ENCODE peak calls at places on chromosome 17, in ten cellular contexts. B is body of pancreas, O is tibial nerve, L is A549, V is adrenal gland, Y is K562, R is thyroid gland, J is ovary, T is sigmoid colon, S is uterus. H is an unnamed sample. For H3K9me3 and H3K4me1, the result is how much of the 10 kb centered on the place peaks cover.

GRCh38 chr17:78497115-78497540 is 80.1 kb downstream of the DNAH17 start:
- DNase-seq in R (peak), O (peak), J (peak), V (peak), T (peak), B (peak), L (peak), S (peak), Y (peak), H (peak)

GRCh38 chr17:45345246-45345553 is 28.4 kb upstream of the MAP3K14 start:
- DNase-seq in O (no peak), S (no peak), Y (no peak), R (no peak), V (no peak), J (no peak), B (no peak), T (peak), L (no peak), H (no peak)

GRCh38 chr17:66910651-66911285 is 53.7 kb upstream of the CACNG4 start:
- DNase-seq in L (no peak), B (no peak), R (no peak), Y (no peak), O (no peak), T (no peak), J (no peak), V (no peak), S (no peak), H (no peak)

GRCh38 chr17:11736613-11737289 is 138.5 kb downstream of the DNAH9 start:
- DNase-seq in T (no peak), B (no peak), O (no peak), R (no peak), S (no peak), Y (peak), V (no peak), J (no peak), L (no peak), H (no peak)

GRCh38 chr17:42676424-42677011 is at the start of gene PLEKHH3:
- DNase-seq in Y (no peak), O (no peak), S (no peak), T (no peak), J (no peak), B (no peak), L (no peak), V (no peak), R (no peak), H (no peak)

GRCh38 chr17:75876938-75877751 is 1.2 kb downstream of the TRIM47 start:
- DNase-seq in J (peak), O (peak), L (peak), T (peak), R (peak), Y (no peak), B (peak), V (peak), S (peak), H (peak)

GRCh38 chr17:15154618-15155017 is 110.5 kb downstream of the PMP22 start:
- DNase-seq in R (no peak), L (no peak), B (no peak), J (no peak), O (no peak), S (no peak), T (no peak), V (no peak), Y (no peak), H (no peak)

GRCh38 chr17:44115585-44116415 is 7.6 kb downstream of the HDAC5 start:
- DNase-seq in V (no peak), T (no peak), O (no peak), B (no peak), L (peak), S (no peak), Y (peak), R (peak), J (peak), H (no peak)

GRCh38 chr17:17151962-17152361 is 54.2 kb downstream of the PLD6 start:
- DNase-seq in T (peak), V (peak), B (peak), R (peak), S (peak), L (peak), Y (no peak), J (peak), O (peak), H (peak)

GRCh38 chr17:44352922-44353655 is 8.0 kb downstream of the GRN start:
- DNase-seq in J (no peak), O (no peak), Y (no peak), B (no peak), S (no peak), V (no peak), T (no peak), L (no peak), R (no peak), H (no peak)

GRCh38 chr17:13306310-13306962 is 288.6 kb upstream of the ELAC2 start:
- DNase-seq in V (peak), S (no peak), Y (peak), L (peak), B (peak), O (no peak), J (no peak), R (no peak), T (no peak), H (no peak)

GRCh38 chr17:53462393-53462811 is 360.3 kb upstream of the KIF2B start:
- DNase-seq in V (no peak), S (no peak), L (no peak), Y (no peak), T (no peak), B (no peak), J (no peak), R (no peak), O (no peak), H (no peak)

DNA sequence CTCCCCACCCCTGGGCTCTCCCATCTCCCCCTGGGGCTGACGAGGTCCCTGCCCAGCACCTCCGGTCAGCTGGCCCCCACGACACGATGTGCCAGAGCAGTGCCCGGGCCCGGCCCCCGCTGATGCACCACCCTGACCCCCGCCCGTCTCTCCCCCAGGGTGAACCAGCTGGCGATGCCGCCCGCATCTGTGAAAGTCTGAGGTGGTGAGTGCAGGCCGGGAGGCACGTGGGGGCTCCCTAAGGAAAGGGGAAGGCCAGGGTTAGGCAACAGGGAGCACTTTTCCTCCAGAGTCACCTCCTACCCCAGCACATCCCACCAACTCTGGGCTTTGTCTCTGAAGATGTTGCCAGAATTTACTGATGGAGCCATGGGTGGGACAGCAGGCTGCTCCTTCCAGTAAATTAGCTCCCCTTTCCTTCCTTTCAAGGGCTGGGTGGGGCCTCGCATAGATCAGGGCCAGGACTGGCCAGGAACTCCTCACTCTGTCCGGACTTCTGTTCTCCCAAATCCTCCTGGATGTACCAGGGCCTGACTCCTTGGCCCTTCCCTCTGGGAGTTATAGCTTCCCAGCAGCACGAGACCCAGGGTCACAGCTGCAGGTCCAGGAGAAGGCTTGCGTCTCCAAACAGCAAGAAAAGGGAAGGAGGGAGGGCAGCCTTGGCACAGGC is 18.3 kb downstream of the MYBBP1A start:
- DNase-seq in R (no peak), J (peak), T (no peak), L (no peak), B (no peak), V (no peak), O (no peak), S (peak), Y (no peak), H (no peak)
- H3K9me3 ChIP-seq in R (under half), J (under half), T (under half), L (under half), B (under half), V (under half), O (under half), S (under half), Y (under half), H (under half)

GRCh38 chr17:82269882-82270500 is 3.5 kb downstream of the CSNK1D start:
- DNase-seq in T (no peak), O (no peak), L (no peak), R (no peak), J (no peak), S (no peak), V (no peak), Y (no peak), B (no peak), H (peak)
- H3K4me1 ChIP-seq in T (half or more), O (under half), L (half or more), R (half or more), J (under half), S (under half), V (half or more), Y (half or more), B (half or more), H (half or more)

GRCh38 chr17:74241847-74242246 is 28.5 kb downstream of the TTYH2 start:
- DNase-seq in L (no peak), O (no peak), R (no peak), S (no peak), B (no peak), J (no peak), T (no peak), V (no peak), Y (no peak), H (no peak)

GRCh38 chr17:74241434-74241833 is 28.1 kb downstream of the TTYH2 start:
- DNase-seq in T (no peak), Y (no peak), L (no peak), R (peak), B (peak), J (no peak), S (no peak), O (peak), V (peak), H (no peak)

GRCh38 chr17:74237321-74237720 is 23.9 kb downstream of the TTYH2 start:
- DNase-seq in V (no peak), J (no peak), B (no peak), T (no peak), L (no peak), R (peak), S (no peak), Y (no peak), O (no peak), H (no peak)

GRCh38 chr17:74240637-74241036 is 27.3 kb downstream of the TTYH2 start:
- DNase-seq in B (peak), T (no peak), Y (no peak), O (no peak), J (peak), L (no peak), V (peak), S (no peak), R (peak), H (no peak)

GRCh38 chr17:74239169-74239568 is 25.8 kb downstream of the TTYH2 start:
- DNase-seq in O (peak), T (peak), L (no peak), S (no peak), Y (no peak), V (peak), B (peak), R (no peak), J (no peak), H (no peak)
- TF ChIP-seq POLR2A in O (no peak), T (no peak), L (no peak), S (no peak), Y (no peak), V (no peak), B (no peak), R (no peak), J (no peak), H (no peak)

GRCh38 chr17:26807024-26807423 is 486.9 kb upstream of the WSB1 start:
- DNase-seq in V (no peak), R (no peak), T (no peak), L (no peak), J (no peak), Y (no peak), O (no peak), B (no peak), S (no peak), H (no peak)
- H3K9me3 ChIP-seq in V (under half), R (under half), T (under half), L (under half), J (under half), Y (under half), O (under half), B (under half), S (under half), H (under half)

DNA sequence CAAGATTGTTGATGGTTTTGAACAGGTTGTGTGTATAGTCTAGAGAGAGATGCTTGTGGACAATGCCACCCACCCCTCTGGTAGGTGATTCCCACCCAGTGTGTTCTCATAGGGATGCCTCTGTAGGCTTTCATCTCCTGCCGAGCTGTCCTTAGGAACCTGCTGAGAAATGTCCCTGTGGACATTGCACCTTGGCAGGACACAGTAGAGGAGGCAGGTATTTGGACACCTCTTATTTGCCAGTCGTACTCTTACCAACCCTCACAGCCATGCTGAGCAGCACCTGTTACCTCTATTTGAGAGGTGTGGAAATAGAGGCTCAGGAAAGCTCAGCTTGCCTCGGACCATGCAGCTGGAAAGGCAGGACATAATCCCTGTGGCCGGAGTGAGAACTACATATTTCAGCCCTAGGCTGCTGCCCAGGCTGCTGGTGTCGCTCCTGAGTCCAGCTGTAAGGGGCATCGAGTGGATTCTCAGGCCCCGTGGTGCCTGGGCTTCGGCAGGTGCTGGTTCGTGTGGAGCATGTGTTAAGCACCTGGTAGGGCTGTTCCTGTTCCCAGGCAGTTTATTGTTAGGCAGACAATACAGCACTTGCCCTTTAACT is 33.3 kb downstream of the EPN2 start:
- DNase-seq in B (peak), Y (no peak), T (peak), J (no peak), O (no peak), L (no peak), R (no peak), V (no peak), S (no peak), H (no peak)
- H3K4me1 ChIP-seq in B (under half), Y (under half), T (half or more), J (under half), O (under half), L (under half), R (half or more), V (under half), S (under half), H (half or more)

GRCh38 chr17:4591529-4591928 is 7.2 kb downstream of the SMTNL2 start:
- DNase-seq in R (no peak), B (no peak), O (no peak), T (no peak), J (no peak), V (no peak), S (no peak), L (peak), Y (no peak), H (no peak)
- TF ChIP-seq POLR2A in R (no peak), B (no peak), O (no peak), T (no peak), J (no peak), V (no peak), S (no peak), L (no peak), Y (no peak), H (no peak)

DNA sequence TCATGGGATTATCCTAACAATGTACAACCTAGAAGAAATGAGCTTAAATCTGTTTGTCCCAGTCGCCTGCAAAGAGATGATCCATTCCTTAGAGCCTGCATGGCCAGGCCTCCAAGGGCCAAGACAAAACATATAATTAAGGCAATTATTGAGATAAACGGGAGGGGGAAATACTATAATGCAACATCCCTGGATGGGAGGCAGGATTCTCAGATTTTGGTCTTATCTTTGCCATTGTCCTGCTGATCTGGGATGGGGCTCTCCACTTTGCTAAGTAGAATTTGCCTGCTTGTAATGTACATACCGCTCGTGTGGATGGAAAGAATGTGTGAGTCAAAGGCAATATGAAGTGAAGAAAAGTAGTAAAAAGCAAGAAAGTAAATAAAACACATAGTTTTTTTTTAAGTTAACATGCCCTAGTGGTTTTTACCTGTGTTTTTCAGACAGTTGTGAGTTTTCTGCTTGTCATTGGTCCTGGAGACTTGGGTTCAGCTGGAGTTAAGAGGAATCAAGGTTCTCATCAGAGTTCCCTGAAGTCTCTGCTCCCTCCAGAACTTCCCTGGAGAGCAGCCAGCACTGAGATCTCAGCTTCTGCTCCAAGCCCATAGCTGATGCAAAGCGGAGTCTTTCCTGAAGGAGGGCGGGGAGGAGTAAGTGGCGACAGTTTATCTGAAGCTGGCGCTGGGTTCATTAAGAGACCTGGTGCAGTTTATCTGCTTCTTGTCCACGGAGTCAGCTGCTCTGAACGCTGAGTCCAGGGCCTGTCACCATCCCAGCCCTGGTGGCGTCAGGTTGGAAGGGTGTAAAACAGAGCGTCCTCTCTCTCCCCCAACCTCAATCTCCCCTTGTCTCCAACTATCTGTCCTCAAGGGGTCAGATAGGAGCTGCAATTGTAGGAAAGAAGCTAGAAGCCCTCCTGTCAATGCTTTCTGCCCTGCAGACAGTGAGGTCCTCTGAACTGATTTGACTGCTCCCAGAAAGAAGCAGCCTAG is 30.1 kb downstream of the HOXB1 start:
- DNase-seq in V (peak), S (peak), Y (peak), L (no peak), R (no peak), B (no peak), J (no peak), T (peak), O (no peak), H (no peak)
- H3K9me3 ChIP-seq in V (under half), S (under half), Y (under half), L (under half), R (under half), B (under half), J (under half), T (under half), O (under half), H (under half)

GRCh38 chr17:57480438-57481196 is 224.3 kb downstream of the MSI2 start:
- DNase-seq in J (no peak), T (no peak), O (no peak), S (peak), R (peak), B (no peak), Y (peak), L (no peak), V (peak), H (no peak)
- H3K4me1 ChIP-seq in J (under half), T (under half), O (under half), S (under half), R (half or more), B (under half), Y (under half), L (under half), V (under half), H (under half)

GRCh38 chr17:38451840-38452529 is 23.7 kb downstream of the ARHGAP23 start:
- DNase-seq in L (no peak), Y (no peak), T (no peak), R (peak), S (peak), V (no peak), J (peak), O (no peak), B (no peak), H (no peak)
- TF ChIP-seq POLR2A in L (no peak), Y (no peak), T (no peak), R (no peak), S (no peak), V (no peak), J (no peak), O (no peak), B (no peak), H (no peak)

H was measured in stomach.